ENCODE peak calls at places on chromosomes 12 and 14, in six cellular contexts. One of them, this sample, is unnamed.

GRCh38 chr14:95993768-95994592 is 45.2 kb upstream of the C14orf132 start:
- DNase-seq in T-helper 9 cell: no peak
- DNase-seq in cardiac fibroblast: peak
- DNase-seq in LoVo: peak
- DNase-seq in left lung: no peak
- DNase-seq in choroid plexus epithelial cell: peak
- DNase-seq in this sample: peak

GRCh38 chr14:72880820-72881219 is 13.1 kb downstream of the DPF3 start:
- DNase-seq in T-helper 9 cell: no peak
- DNase-seq in cardiac fibroblast: no peak
- DNase-seq in LoVo: no peak
- DNase-seq in left lung: no peak
- DNase-seq in choroid plexus epithelial cell: no peak
- DNase-seq in this sample: no peak

GRCh38 chr12:120628919-120629318 is 11.5 kb upstream of the CABP1 start:
- DNase-seq in T-helper 9 cell: no peak
- DNase-seq in cardiac fibroblast: no peak
- DNase-seq in LoVo: no peak
- DNase-seq in left lung: no peak
- DNase-seq in choroid plexus epithelial cell: no peak
- DNase-seq in this sample: peak

GRCh38 chr12:116547955-116548471 is 11.2 kb upstream of the MAP1LC3B2 start:
- DNase-seq in T-helper 9 cell: no peak
- DNase-seq in cardiac fibroblast: peak
- DNase-seq in LoVo: no peak
- DNase-seq in left lung: no peak
- DNase-seq in choroid plexus epithelial cell: peak
- DNase-seq in this sample: no peak

GRCh38 chr14:90700928-90701776 is 115.1 kb downstream of the TTC7B start:
- DNase-seq in T-helper 9 cell: no peak
- DNase-seq in cardiac fibroblast: no peak
- DNase-seq in LoVo: no peak
- DNase-seq in left lung: no peak
- DNase-seq in choroid plexus epithelial cell: no peak
- DNase-seq in this sample: no peak

GRCh38 chr14:74655597-74656389 is 43.8 kb upstream of the LTBP2 start:
- DNase-seq in T-helper 9 cell: no peak
- DNase-seq in cardiac fibroblast: peak
- DNase-seq in LoVo: no peak
- DNase-seq in left lung: no peak
- DNase-seq in choroid plexus epithelial cell: peak
- DNase-seq in this sample: no peak

GRCh38 chr12:32993404-32993803 is 96.8 kb upstream of the PKP2 start:
- DNase-seq in T-helper 9 cell: no peak
- DNase-seq in cardiac fibroblast: no peak
- DNase-seq in LoVo: no peak
- DNase-seq in left lung: no peak
- DNase-seq in choroid plexus epithelial cell: no peak
- DNase-seq in this sample: no peak

GRCh38 chr12:122788387-122788786 is 14.0 kb downstream of the CCDC62 start:
- DNase-seq in T-helper 9 cell: no peak
- DNase-seq in cardiac fibroblast: peak
- DNase-seq in LoVo: no peak
- DNase-seq in left lung: no peak
- DNase-seq in choroid plexus epithelial cell: no peak
- DNase-seq in this sample: no peak

GRCh38 chr12:73952304-73952703 is 585.3 kb upstream of the ATXN7L3B start:
- DNase-seq in T-helper 9 cell: no peak
- DNase-seq in cardiac fibroblast: no peak
- DNase-seq in LoVo: no peak
- DNase-seq in left lung: no peak
- DNase-seq in choroid plexus epithelial cell: no peak
- DNase-seq in this sample: no peak

GRCh38 chr12:108459106-108459505 is 56.0 kb upstream of the FICD start:
- DNase-seq in T-helper 9 cell: no peak
- DNase-seq in cardiac fibroblast: no peak
- DNase-seq in LoVo: no peak
- DNase-seq in left lung: no peak
- DNase-seq in choroid plexus epithelial cell: no peak
- DNase-seq in this sample: no peak

GRCh38 chr14:36208690-36209278 is 32.3 kb upstream of the PTCSC3 start:
- DNase-seq in T-helper 9 cell: no peak
- DNase-seq in cardiac fibroblast: no peak
- DNase-seq in LoVo: peak
- DNase-seq in left lung: no peak
- DNase-seq in choroid plexus epithelial cell: no peak
- DNase-seq in this sample: no peak

GRCh38 chr14:70827366-70828151 is 18.2 kb upstream of the MAP3K9 start:
- DNase-seq in T-helper 9 cell: no peak
- DNase-seq in cardiac fibroblast: no peak
- DNase-seq in LoVo: peak
- DNase-seq in left lung: no peak
- DNase-seq in choroid plexus epithelial cell: peak
- DNase-seq in this sample: no peak

GRCh38 chr12:6364037-6364360 is 11.4 kb downstream of the SCNN1A start:
- DNase-seq in T-helper 9 cell: no peak
- DNase-seq in cardiac fibroblast: no peak
- DNase-seq in LoVo: no peak
- DNase-seq in left lung: no peak
- DNase-seq in choroid plexus epithelial cell: no peak
- DNase-seq in this sample: no peak

GRCh38 chr12:56219840-56220239 is 1.9 kb downstream of the RNF41 start:
- DNase-seq in T-helper 9 cell: no peak
- DNase-seq in cardiac fibroblast: no peak
- DNase-seq in LoVo: no peak
- DNase-seq in left lung: no peak
- DNase-seq in choroid plexus epithelial cell: no peak
- DNase-seq in this sample: no peak

GRCh38 chr12:40917561-40917960 is 225.3 kb downstream of the CNTN1 start:
- DNase-seq in T-helper 9 cell: no peak
- DNase-seq in cardiac fibroblast: no peak
- DNase-seq in LoVo: no peak
- DNase-seq in left lung: no peak
- DNase-seq in choroid plexus epithelial cell: no peak
- DNase-seq in this sample: no peak

GRCh38 chr12:77521458-77522115 is 309.1 kb upstream of the NAV3 start:
- DNase-seq in T-helper 9 cell: no peak
- DNase-seq in cardiac fibroblast: no peak
- DNase-seq in LoVo: no peak
- DNase-seq in left lung: no peak
- DNase-seq in choroid plexus epithelial cell: no peak
- DNase-seq in this sample: no peak

GRCh38 chr14:25121342-25122129 is 71.6 kb upstream of the STXBP6 start:
- DNase-seq in T-helper 9 cell: no peak
- DNase-seq in cardiac fibroblast: peak
- DNase-seq in LoVo: no peak
- DNase-seq in left lung: no peak
- DNase-seq in choroid plexus epithelial cell: peak
- DNase-seq in this sample: no peak

GRCh38 chr12:71942259-71942658 is 3.6 kb downstream of the TPH2 start:
- DNase-seq in T-helper 9 cell: no peak
- DNase-seq in cardiac fibroblast: no peak
- DNase-seq in LoVo: no peak
- DNase-seq in left lung: no peak
- DNase-seq in choroid plexus epithelial cell: no peak
- DNase-seq in this sample: no peak

GRCh38 chr14:78959674-78960264 is 789.6 kb downstream of the NRXN3 start:
- DNase-seq in T-helper 9 cell: peak
- DNase-seq in cardiac fibroblast: peak
- DNase-seq in LoVo: peak
- DNase-seq in left lung: no peak
- DNase-seq in choroid plexus epithelial cell: peak
- DNase-seq in this sample: peak

GRCh38 chr14:104530651-104531050 is 48.9 kb upstream of the C14orf180 start:
- DNase-seq in T-helper 9 cell: no peak
- DNase-seq in cardiac fibroblast: no peak
- DNase-seq in LoVo: no peak
- DNase-seq in left lung: no peak
- DNase-seq in choroid plexus epithelial cell: no peak
- DNase-seq in this sample: no peak

GRCh38 chr14:90299408-90299807 is 32.3 kb downstream of the NRDE2 start:
- DNase-seq in T-helper 9 cell: no peak
- DNase-seq in cardiac fibroblast: no peak
- DNase-seq in LoVo: no peak
- DNase-seq in left lung: peak
- DNase-seq in choroid plexus epithelial cell: no peak
- DNase-seq in this sample: no peak

GRCh38 chr12:1660304-1661187 is 30.3 kb upstream of the ADIPOR2 start:
- DNase-seq in T-helper 9 cell: peak
- DNase-seq in cardiac fibroblast: peak
- DNase-seq in LoVo: peak
- DNase-seq in left lung: peak
- DNase-seq in choroid plexus epithelial cell: peak
- DNase-seq in this sample: no peak

GRCh38 chr12:24696800-24697199 is 252.1 kb downstream of the BCAT1 start:
- DNase-seq in T-helper 9 cell: no peak
- DNase-seq in cardiac fibroblast: no peak
- DNase-seq in LoVo: no peak
- DNase-seq in left lung: no peak
- DNase-seq in choroid plexus epithelial cell: no peak
- DNase-seq in this sample: no peak

GRCh38 chr14:105537580-105538474 is 11.4 kb downstream of the TMEM121 start:
- DNase-seq in T-helper 9 cell: peak
- DNase-seq in cardiac fibroblast: no peak
- DNase-seq in LoVo: peak
- DNase-seq in left lung: peak
- DNase-seq in choroid plexus epithelial cell: peak
- DNase-seq in this sample: peak

GRCh38 chr14:100012478-100012925 is 52.7 kb upstream of the EVL start:
- DNase-seq in T-helper 9 cell: no peak
- DNase-seq in cardiac fibroblast: peak
- DNase-seq in LoVo: no peak
- DNase-seq in left lung: no peak
- DNase-seq in choroid plexus epithelial cell: peak
- DNase-seq in this sample: no peak

GRCh38 chr14:75427482-75428229 is at the start of gene JDP2:
- DNase-seq in T-helper 9 cell: peak
- DNase-seq in cardiac fibroblast: peak
- DNase-seq in LoVo: peak
- DNase-seq in left lung: peak
- DNase-seq in choroid plexus epithelial cell: peak
- DNase-seq in this sample: peak

GRCh38 chr14:95849761-95850160 is 26.9 kb upstream of the TUNAR start:
- DNase-seq in T-helper 9 cell: no peak
- DNase-seq in cardiac fibroblast: no peak
- DNase-seq in LoVo: no peak
- DNase-seq in left lung: no peak
- DNase-seq in choroid plexus epithelial cell: no peak
- DNase-seq in this sample: no peak

GRCh38 chr14:79077096-79077495 is 906.9 kb downstream of the NRXN3 start:
- DNase-seq in T-helper 9 cell: no peak
- DNase-seq in cardiac fibroblast: no peak
- DNase-seq in LoVo: no peak
- DNase-seq in left lung: no peak
- DNase-seq in choroid plexus epithelial cell: no peak
- DNase-seq in this sample: no peak

GRCh38 chr14:22084393-22085281 is 411.0 kb upstream of the OR4E1 start:
- DNase-seq in T-helper 9 cell: no peak
- DNase-seq in cardiac fibroblast: peak
- DNase-seq in LoVo: peak
- DNase-seq in left lung: no peak
- DNase-seq in choroid plexus epithelial cell: peak
- DNase-seq in this sample: peak

GRCh38 chr12:117662620-117663395 is 301.4 kb upstream of the NOS1 start:
- DNase-seq in T-helper 9 cell: no peak
- DNase-seq in cardiac fibroblast: no peak
- DNase-seq in LoVo: peak
- DNase-seq in left lung: no peak
- DNase-seq in choroid plexus epithelial cell: no peak
- DNase-seq in this sample: no peak

GRCh38 chr12:49750027-49750977 is 8.9 kb downstream of the TMBIM6 start:
- DNase-seq in T-helper 9 cell: no peak
- DNase-seq in cardiac fibroblast: peak
- DNase-seq in LoVo: peak
- DNase-seq in left lung: no peak
- DNase-seq in choroid plexus epithelial cell: peak
- DNase-seq in this sample: peak

GRCh38 chr14:71725802-71726638 is 206.2 kb upstream of the RGS6 start:
- DNase-seq in T-helper 9 cell: no peak
- DNase-seq in cardiac fibroblast: peak
- DNase-seq in LoVo: no peak
- DNase-seq in left lung: no peak
- DNase-seq in choroid plexus epithelial cell: peak
- DNase-seq in this sample: no peak

GRCh38 chr12:31897791-31898503 is 61.3 kb upstream of the RESF1 start:
- DNase-seq in T-helper 9 cell: no peak
- DNase-seq in cardiac fibroblast: peak
- DNase-seq in LoVo: peak
- DNase-seq in left lung: peak
- DNase-seq in choroid plexus epithelial cell: peak
- DNase-seq in this sample: no peak